ENCODE peak calls at places on chromosomes 2 and 18, in nine cellular contexts. K is NCI-H1092; E is AG20443; Y is stomach; T is effector CD8-positive, alpha-beta T cell; C is amniotic stem cell; L is NCI-H2029; A is nephron progenitor cell; B is H54. O is an unnamed sample.

GRCh38 chr18:31516432-31516831 is 18.5 kb downstream of the DSG2 start:
- DNase-seq in K (no peak), E (no peak), Y (no peak), T (no peak), C (no peak), L (no peak), A (no peak), B (no peak), O (no peak)

GRCh38 chr2:28296243-28296642 is 96.4 kb upstream of the FOSL2 start:
- DNase-seq in K (no peak), E (peak), Y (no peak), T (no peak), C (peak), L (no peak), A (no peak), B (peak), O (no peak)

GRCh38 chr2:37773354-37773753 is 101.9 kb upstream of the CDC42EP3 start:
- DNase-seq in K (no peak), E (no peak), Y (no peak), T (no peak), C (no peak), L (no peak), A (no peak), B (no peak), O (no peak)

GRCh38 chr2:177984739-177985138 is 87.8 kb downstream of the PDE11A start:
- DNase-seq in K (peak), E (no peak), Y (no peak), T (no peak), C (no peak), L (peak), A (no peak), B (no peak), O (no peak)

GRCh38 chr2:207317358-207317984 is 151.7 kb upstream of the KLF7 start:
- DNase-seq in K (no peak), E (no peak), Y (no peak), T (no peak), C (no peak), L (no peak), A (no peak), B (no peak), O (no peak)

GRCh38 chr18:44590976-44591375 is 89.7 kb upstream of the SETBP1 start:
- DNase-seq in K (no peak), E (no peak), Y (no peak), T (no peak), C (no peak), L (no peak), A (no peak), B (no peak), O (no peak)

GRCh38 chr2:186099772-186100171 is 361.2 kb downstream of the FSIP2 start:
- DNase-seq in K (no peak), E (no peak), Y (no peak), T (no peak), C (no peak), L (no peak), A (no peak), B (no peak), O (no peak)

GRCh38 chr2:21268871-21269224 is 145.1 kb downstream of the TDRD15 start:
- DNase-seq in K (no peak), E (no peak), Y (no peak), T (no peak), C (no peak), L (no peak), A (no peak), B (no peak), O (no peak)

GRCh38 chr18:62788891-62789290 is 73.5 kb downstream of the PHLPP1 start:
- DNase-seq in K (peak), E (no peak), Y (no peak), T (no peak), C (no peak), L (no peak), A (no peak), B (no peak), O (no peak)

GRCh38 chr2:187499941-187500532 is 52.0 kb upstream of the CALCRL start:
- DNase-seq in K (peak), E (peak), Y (peak), T (peak), C (no peak), L (peak), A (peak), B (peak), O (no peak)

GRCh38 chr2:51981813-51982212 is 949.9 kb upstream of the NRXN1 start:
- DNase-seq in K (no peak), E (no peak), Y (no peak), T (no peak), C (peak), L (no peak), A (no peak), B (no peak), O (no peak)

GRCh38 chr2:204892506-204893255 is 347.4 kb downstream of the PARD3B start:
- DNase-seq in K (no peak), E (peak), Y (no peak), T (no peak), C (peak), L (no peak), A (no peak), B (peak), O (no peak)

O was measured in HFF-Myc.